ENCODE peak calls at places on chromosomes 1 and 21, in four cellular contexts. One of them, this sample, is unnamed.
A peak's percentile ranks its signal among the peaks of the same experiment; 100 is the strongest.

GRCh38 chr1:18116777-18117176 is 9.2 kb downstream of the IGSF21 start:
- DNase-seq in mucosa of descending colon: no peak
- DNase-seq in lower lobe of right lung: no peak
- DNase-seq in anterior cingulate cortex: no peak
- DNase-seq in this sample: no peak

GRCh38 chr1:206682111-206682510 is 2.6 kb upstream of the MAPKAPK2 start:
- DNase-seq in lower lobe of right lung: no peak
- DNase-seq in mucosa of descending colon: no peak
- DNase-seq in anterior cingulate cortex: no peak
- DNase-seq in this sample: no peak

GRCh38 chr1:198669023-198669698 is 30.3 kb downstream of the PTPRC start:
- DNase-seq in anterior cingulate cortex: no peak
- DNase-seq in lower lobe of right lung: no peak
- DNase-seq in mucosa of descending colon: no peak
- DNase-seq in this sample: peak; percentile 21

GRCh38 chr1:167518331-167518700 is at the start of gene CD247:
- DNase-seq in lower lobe of right lung: no peak
- DNase-seq in mucosa of descending colon: peak; percentile 65
- DNase-seq in anterior cingulate cortex: no peak
- DNase-seq in this sample: peak; percentile 72

GRCh38 chr1:212675675-212676074 is 24.0 kb downstream of the BATF3 start:
- DNase-seq in anterior cingulate cortex: no peak
- DNase-seq in lower lobe of right lung: no peak
- DNase-seq in mucosa of descending colon: no peak
- DNase-seq in this sample: no peak

GRCh38 chr1:5481889-5482288 is 510.3 kb downstream of the NPHP4 start:
- DNase-seq in mucosa of descending colon: no peak
- DNase-seq in lower lobe of right lung: no peak
- DNase-seq in anterior cingulate cortex: no peak
- DNase-seq in this sample: peak; percentile 1

GRCh38 chr1:167763525-167764220 is 41.9 kb downstream of the MPZL1 start:
- DNase-seq in anterior cingulate cortex: peak; percentile 62
- DNase-seq in lower lobe of right lung: no peak
- DNase-seq in mucosa of descending colon: no peak
- DNase-seq in this sample: no peak

GRCh38 chr1:106055900-106056299 is 1000.6 kb upstream of the PRMT6 start:
- DNase-seq in lower lobe of right lung: no peak
- DNase-seq in mucosa of descending colon: no peak
- DNase-seq in anterior cingulate cortex: no peak
- DNase-seq in this sample: no peak

GRCh38 chr1:56414728-56415224 is 164.6 kb downstream of the PLPP3 start:
- DNase-seq in lower lobe of right lung: no peak
- DNase-seq in anterior cingulate cortex: no peak
- DNase-seq in mucosa of descending colon: no peak
- DNase-seq in this sample: no peak

GRCh38 chr1:191963286-191963685 is 195.0 kb upstream of the RGS18 start:
- DNase-seq in lower lobe of right lung: no peak
- DNase-seq in mucosa of descending colon: no peak
- DNase-seq in anterior cingulate cortex: no peak
- DNase-seq in this sample: no peak

GRCh38 chr1:232553050-232553754 is 76.7 kb downstream of the SIPA1L2 start:
- DNase-seq in lower lobe of right lung: peak; percentile 51
- DNase-seq in anterior cingulate cortex: no peak
- DNase-seq in mucosa of descending colon: no peak
- DNase-seq in this sample: no peak

GRCh38 chr21:44574457-44575306 is 1.2 kb downstream of the KRTAP10-4 start:
- DNase-seq in lower lobe of right lung: peak; percentile 39
- DNase-seq in mucosa of descending colon: peak; percentile 84
- DNase-seq in anterior cingulate cortex: no peak
- DNase-seq in this sample: no peak